ENCODE peak calls at places on chromosomes 11 and 22, in five cellular contexts. B is spleen, D is GM23338, V is right lobe of liver, S is neuronal stem cell. J is an unnamed sample.

GRCh38 chr22:20523118-20523983 is 15.9 kb downstream of the MED15 start:
- DNase-seq in S (no peak), B (no peak), V (no peak), D (no peak), J (no peak)

GRCh38 chr11:66510990-66511339 is 530 bp downstream of the BBS1 start:
- DNase-seq in S (no peak), B (no peak), D (no peak), V (no peak), J (no peak)

GRCh38 chr11:119709638-119710346 is 19.2 kb downstream of the NECTIN1 start:
- DNase-seq in S (peak; percentile 91), V (no peak), B (peak; percentile 65), D (peak; percentile 94), J (no peak)

GRCh38 chr11:110565344-110565684 is 135.6 kb downstream of the FDX1 start:
- DNase-seq in S (no peak), D (peak; percentile 69), V (no peak), B (no peak), J (no peak)

GRCh38 chr11:65442952-65443351 is 20.4 kb downstream of the NEAT1 start:
- DNase-seq in V (peak; percentile 58), B (no peak), S (no peak), D (no peak), J (no peak)

GRCh38 chr11:79438631-79439429 is 2.0 kb downstream of the TENM4 start:
- DNase-seq in V (no peak), S (peak; percentile 17), D (peak; percentile 58), B (no peak), J (peak; percentile 74)

GRCh38 chr11:34198523-34198922 is 93.1 kb downstream of the NAT10 start:
- DNase-seq in D (no peak), S (no peak), V (no peak), B (no peak), J (no peak)

GRCh38 chr11:95229199-95230053 is 1.6 kb downstream of the SESN3 start:
- DNase-seq in B (peak; percentile 68), S (no peak), V (no peak), D (peak; percentile 28), J (peak; percentile 57)

GRCh38 chr11:73236879-73237278 is 18.8 kb downstream of the P2RY2 start:
- DNase-seq in D (peak; percentile 86), S (peak; percentile 62), B (peak; percentile 78), V (no peak), J (no peak)

GRCh38 chr11:62398011-62398994 is 20.5 kb upstream of the SCGB1A1 start:
- DNase-seq in B (peak; percentile 67), S (no peak), V (peak; percentile 75), D (no peak), J (peak; percentile 76)

GRCh38 chr11:125925804-125926203 is 20.0 kb upstream of the VSIG10L2 start:
- DNase-seq in S (no peak), D (no peak), B (no peak), V (no peak), J (no peak)

GRCh38 chr11:61004841-61005240 is 33.4 kb downstream of the CD6 start:
- DNase-seq in B (no peak), V (no peak), D (no peak), S (no peak), J (no peak)

GRCh38 chr11:2483426-2483825 is 38.6 kb downstream of the KCNQ1 start:
- DNase-seq in V (no peak), S (no peak), D (no peak), B (no peak), J (no peak)

GRCh38 chr11:125448136-125448535 is 47.9 kb downstream of the FEZ1 start:
- DNase-seq in S (no peak), B (no peak), V (no peak), D (no peak), J (peak; percentile 52)

GRCh38 chr11:96073536-96073935 is 149.6 kb upstream of the MTMR2 start:
- DNase-seq in S (no peak), D (no peak), B (no peak), V (no peak), J (no peak)

GRCh38 chr11:89491141-89491690 is at the start of gene NOX4:
- DNase-seq in B (peak; percentile 75), V (peak; percentile 46), S (peak; percentile 65), D (peak; percentile 82), J (peak; percentile 64)

GRCh38 chr11:71490044-71490730 is 36.9 kb upstream of the KRTAP5-7 start:
- DNase-seq in D (no peak), S (no peak), V (no peak), B (no peak), J (peak; percentile 43)

GRCh38 chr11:104645276-104646018 is 252.8 kb downstream of the CASP12 start:
- DNase-seq in B (no peak), D (no peak), S (no peak), V (no peak), J (no peak)

GRCh38 chr11:46671958-46672315 is 28.5 kb downstream of the ARHGAP1 start:
- DNase-seq in D (no peak), V (no peak), B (no peak), S (no peak), J (peak; percentile 40)

GRCh38 chr11:131696584-131697120 is 326.2 kb downstream of the NTM start:
- DNase-seq in V (no peak), B (no peak), S (no peak), D (no peak), J (no peak)

GRCh38 chr11:70448983-70449567 is 50.7 kb downstream of the CTTN start:
- DNase-seq in D (peak; percentile 58), S (no peak), V (no peak), B (no peak), J (no peak)

GRCh38 chr11:18379201-18379600 is 15.2 kb upstream of the LDHA start:
- DNase-seq in D (no peak), S (no peak), B (no peak), V (no peak), J (no peak)

GRCh38 chr11:93525601-93526000 is 17.6 kb downstream of the SMCO4 start:
- DNase-seq in D (no peak), B (no peak), S (no peak), V (no peak), J (no peak)

GRCh38 chr11:2761131-2762030 is 61.6 kb upstream of the KCNQ1OT1 start:
- DNase-seq in V (peak; percentile 43), B (peak; percentile 67), S (no peak), D (no peak), J (peak; percentile 54)

GRCh38 chr11:933936-934335 is 8.3 kb downstream of the AP2A2 start:
- DNase-seq in B (no peak), D (peak; percentile 70), S (no peak), V (no peak), J (no peak)

GRCh38 chr11:19201737-19202605 is at the start of gene CSRP3:
- DNase-seq in B (no peak), S (no peak), D (no peak), V (no peak), J (no peak)

GRCh38 chr11:119486016-119486415 is 63.0 kb upstream of the THY1 start:
- DNase-seq in D (no peak), S (no peak), B (no peak), V (no peak), J (no peak)

GRCh38 chr11:97993565-97993964 is 1027.2 kb upstream of the CNTN5 start:
- DNase-seq in V (no peak), B (no peak), S (no peak), D (no peak), J (no peak)

GRCh38 chr11:127252321-127252720 is 251.8 kb upstream of the KIRREL3 start:
- DNase-seq in S (no peak), B (no peak), V (no peak), D (no peak), J (no peak)

GRCh38 chr22:24315367-24315781 is 44.7 kb downstream of the SPECC1L start:
- DNase-seq in D (no peak), V (no peak), S (no peak), B (no peak), J (no peak)

GRCh38 chr11:66885469-66886316 is 28.8 kb downstream of the LRFN4 start:
- DNase-seq in B (no peak), S (no peak), D (no peak), V (no peak), J (no peak)

GRCh38 chr11:131737357-131737756 is 366.9 kb downstream of the NTM start:
- DNase-seq in D (peak; percentile 20), B (no peak), S (no peak), V (no peak), J (no peak)

GRCh38 chr11:71305451-71306125 is 53.2 kb upstream of the SHANK2 start:
- DNase-seq in D (no peak), S (no peak), V (peak; percentile 28), B (peak; percentile 60), J (peak; percentile 50)

GRCh38 chr22:22936915-22937656 is 49.5 kb downstream of the IGLL5 start:
- DNase-seq in B (no peak), S (no peak), V (no peak), D (no peak), J (no peak)

GRCh38 chr11:57798905-57799559 is 37.4 kb downstream of the CTNND1 start:
- DNase-seq in B (no peak), V (peak; percentile 87), D (no peak), S (no peak), J (no peak)

GRCh38 chr22:24703101-24703500 is 71.4 kb downstream of the PIWIL3 start:
- DNase-seq in D (no peak), B (no peak), V (peak; percentile 73), S (no peak), J (no peak)

GRCh38 chr11:46290598-46291309 is 13.3 kb downstream of the CREB3L1 start:
- DNase-seq in V (peak; percentile 69), D (peak; percentile 98), S (no peak), B (no peak), J (peak; percentile 97)

GRCh38 chr22:42881298-42881697 is 24.2 kb upstream of the ARFGAP3 start:
- DNase-seq in S (no peak), V (peak; percentile 47), D (no peak), B (no peak), J (no peak)
- H3K27ac ChIP-seq in S (no peak overlapping the region), V (peak overlapping the region; percentile 93), D (no peak overlapping the region), B (no peak overlapping the region), J (no peak overlapping the region)

GRCh38 chr22:45310331-45311032 is 748 bp downstream of the FAM118A start:
- DNase-seq in S (no peak), D (no peak), B (peak; percentile 89), V (no peak), J (peak; percentile 76)
- H3K27ac ChIP-seq in S (no peak overlapping the region), D (peak overlapping the region; percentile 72), B (peak overlapping the region; percentile 83), V (peak overlapping the region; percentile 79), J (peak overlapping the region; percentile 86)

GRCh38 chr22:18120941-18121340 is 10.3 kb downstream of the TUBA8 start:
- DNase-seq in B (no peak), V (no peak), S (no peak), D (no peak), J (no peak)
- H3K27ac ChIP-seq in B (no peak overlapping the region), V (no peak overlapping the region), S (no peak overlapping the region), D (no peak overlapping the region), J (no peak overlapping the region)

GRCh38 chr11:77634724-77635123 is 2.9 kb downstream of the CLNS1A start:
- DNase-seq in S (no peak), V (no peak), D (no peak), B (no peak), J (no peak)

GRCh38 chr11:77633856-77634425 is 3.7 kb downstream of the CLNS1A start:
- DNase-seq in D (no peak), B (no peak), V (peak; percentile 50), S (no peak), J (no peak)

GRCh38 chr11:77637345-77638165 is at the start of gene CLNS1A:
- DNase-seq in V (peak; percentile 87), S (peak; percentile 58), B (peak; percentile 94), D (peak; percentile 95), J (peak; percentile 90)

GRCh38 chr11:77642228-77642627 is 4.6 kb upstream of the CLNS1A start:
- DNase-seq in B (no peak), S (no peak), D (no peak), V (peak; percentile 65), J (no peak)

GRCh38 chr11:77636738-77637344 is 753 bp downstream of the CLNS1A start:
- DNase-seq in B (no peak), D (peak; percentile 15), S (no peak), V (no peak), J (no peak)
- H3K27ac ChIP-seq in B (peak overlapping the region; percentile 65), D (peak overlapping the region; percentile 76), S (no peak overlapping the region), V (peak overlapping the region; percentile 68), J (peak overlapping the region; percentile 72)

J was measured in sigmoid colon.